ENCODE peak calls at places on chromosome 1, in nine cellular contexts. J is hepatocyte, L is body of pancreas, B is GM12865, O is HFFc6, N is endothelial cell, G is glutamatergic neuron, U is A549, R is uterus. K is an unnamed sample.

GRCh38 chr1:118326960-118327629 is 142.1 kb upstream of the SPAG17 start:
- DNase-seq in R (no peak), B (no peak), L (no peak), U (no peak), G (no peak), J (peak; percentile 21), O (no peak), N (no peak), K (no peak)

GRCh38 chr1:161098161-161099068 is at the start of gene KLHDC9:
- DNase-seq in G (peak; percentile 84), J (peak; percentile 90), L (peak; percentile 90), R (peak; percentile 78), O (peak; percentile 83), U (peak; percentile 64), B (peak; percentile 98), N (peak; percentile 78), K (peak; percentile 74)

GRCh38 chr1:203704120-203704519 is 60.9 kb upstream of the LAX1 start:
- DNase-seq in G (no peak), O (no peak), R (no peak), J (peak; percentile 31), L (no peak), U (no peak), N (no peak), B (no peak), K (no peak)

GRCh38 chr1:177048314-177049069 is 116.0 kb downstream of the ASTN1 start:
- DNase-seq in J (no peak), U (no peak), O (no peak), L (no peak), G (no peak), N (no peak), R (no peak), B (no peak), K (no peak)

GRCh38 chr1:111448482-111448917 is 556 bp downstream of the WDR77 start:
- DNase-seq in L (no peak), U (peak; percentile 19), J (peak; percentile 37), N (no peak), R (no peak), G (no peak), O (no peak), B (no peak), K (no peak)

GRCh38 chr1:66381626-66382275 is 152.2 kb upstream of the SGIP1 start:
- DNase-seq in N (no peak), B (no peak), J (no peak), L (no peak), G (no peak), O (no peak), R (no peak), U (no peak), K (no peak)

GRCh38 chr1:53307037-53307436 is 20.8 kb downstream of the LRP8 start:
- DNase-seq in U (no peak), J (no peak), N (no peak), L (no peak), O (no peak), B (no peak), R (no peak), G (no peak), K (no peak)

GRCh38 chr1:117753652-117754051 is 147.8 kb downstream of the TENT5C start:
- DNase-seq in N (no peak), G (no peak), U (no peak), R (no peak), L (no peak), J (no peak), B (no peak), O (peak; percentile 47), K (no peak)

GRCh38 chr1:203100163-203100867 is 14.5 kb upstream of the MYOG start:
- DNase-seq in R (no peak), G (no peak), O (no peak), U (no peak), N (no peak), B (no peak), J (no peak), L (no peak), K (no peak)

GRCh38 chr1:59107516-59107915 is 189.4 kb upstream of the FGGY start:
- DNase-seq in J (no peak), O (no peak), B (no peak), R (peak; percentile 34), N (no peak), G (no peak), L (no peak), U (no peak), K (no peak)

GRCh38 chr1:204405988-204406387 is 5.6 kb downstream of the PPP1R15B start:
- DNase-seq in U (no peak), R (no peak), G (no peak), N (no peak), L (no peak), O (no peak), J (no peak), B (no peak), K (no peak)

GRCh38 chr1:224544276-224544675 is 71.8 kb upstream of the CNIH3 start:
- DNase-seq in R (no peak), N (no peak), J (no peak), O (peak; percentile 50), L (no peak), U (no peak), G (no peak), B (no peak), K (no peak)

GRCh38 chr1:43887748-43888147 is 45.9 kb upstream of the ARTN start:
- DNase-seq in O (no peak), R (no peak), J (no peak), U (no peak), N (no peak), G (no peak), L (no peak), B (no peak), K (no peak)

GRCh38 chr1:1204998-1205768 is 1.2 kb downstream of the TNFRSF18 start:
- DNase-seq in J (no peak), B (no peak), G (peak; percentile 17), U (no peak), N (peak; percentile 7), R (no peak), O (no peak), L (no peak), K (no peak)

GRCh38 chr1:151992345-151993083 is 1.1 kb downstream of the S100A10 start:
- DNase-seq in J (peak; percentile 89), N (no peak), L (peak; percentile 74), O (peak; percentile 94), U (peak; percentile 87), R (peak; percentile 74), G (peak; percentile 55), B (no peak), K (no peak)

GRCh38 chr1:92749024-92749634 is 35.8 kb downstream of the EVI5 start:
- DNase-seq in U (peak; percentile 36), L (peak; percentile 36), N (no peak), J (peak; percentile 61), O (peak; percentile 69), B (peak; percentile 78), G (no peak), R (no peak), K (no peak)

GRCh38 chr1:112263464-112263863 is 132.6 kb upstream of the CTTNBP2NL start:
- DNase-seq in J (peak; percentile 35), B (no peak), U (no peak), O (peak; percentile 57), N (no peak), R (no peak), G (no peak), L (no peak), K (no peak)

GRCh38 chr1:156892190-156893047 is 1.1 kb upstream of the PEAR1 start:
- DNase-seq in U (peak; percentile 89), G (peak; percentile 97), R (peak; percentile 93), B (peak; percentile 84), N (peak; percentile 99), O (peak; percentile 80), J (peak; percentile 95), L (peak; percentile 86), K (peak; percentile 98)

DNA sequence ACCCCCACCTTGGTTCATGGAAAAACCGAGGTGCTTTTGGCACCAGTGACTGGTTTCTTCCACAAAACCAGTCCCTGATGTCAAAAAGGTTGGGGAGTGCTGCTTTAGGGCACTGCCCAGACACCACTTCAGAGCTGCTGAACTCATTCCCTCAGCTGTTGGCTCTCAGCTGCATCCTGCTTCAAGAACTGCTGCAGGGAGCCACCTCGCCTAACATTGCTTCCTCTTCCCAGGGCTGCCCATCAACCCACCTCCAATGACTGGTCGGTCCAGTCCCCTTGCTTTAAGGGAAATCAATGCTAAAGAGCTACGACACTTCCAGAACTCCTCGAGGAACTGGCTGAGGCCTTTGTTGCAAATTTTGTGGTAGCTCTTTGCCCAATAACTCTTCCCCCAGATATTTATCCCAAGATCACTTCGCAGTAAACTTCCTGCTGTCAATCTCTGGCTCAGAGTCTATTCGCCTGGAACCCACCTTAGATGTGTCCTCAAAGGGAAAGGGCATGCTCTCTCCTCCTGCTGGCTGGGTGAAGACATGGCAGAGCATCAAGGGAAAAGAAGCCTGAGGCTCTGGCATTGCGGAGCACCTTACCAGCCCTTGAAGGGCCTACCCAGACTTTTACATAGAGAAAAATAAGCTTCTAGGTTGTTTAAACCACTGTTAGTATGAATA is 29.0 kb downstream of the C1orf52 start:
- DNase-seq in N (peak; percentile 6), R (no peak), U (no peak), O (no peak), B (peak; percentile 13), J (no peak), G (no peak), L (no peak), K (no peak)
- TF ChIP-seq CTCF in N (no peak), R (no peak), U (no peak), O (peak; percentile 60), B (peak; percentile 22), J (no peak), G (no peak), L (peak; percentile 7), K (peak; percentile 37)

DNA sequence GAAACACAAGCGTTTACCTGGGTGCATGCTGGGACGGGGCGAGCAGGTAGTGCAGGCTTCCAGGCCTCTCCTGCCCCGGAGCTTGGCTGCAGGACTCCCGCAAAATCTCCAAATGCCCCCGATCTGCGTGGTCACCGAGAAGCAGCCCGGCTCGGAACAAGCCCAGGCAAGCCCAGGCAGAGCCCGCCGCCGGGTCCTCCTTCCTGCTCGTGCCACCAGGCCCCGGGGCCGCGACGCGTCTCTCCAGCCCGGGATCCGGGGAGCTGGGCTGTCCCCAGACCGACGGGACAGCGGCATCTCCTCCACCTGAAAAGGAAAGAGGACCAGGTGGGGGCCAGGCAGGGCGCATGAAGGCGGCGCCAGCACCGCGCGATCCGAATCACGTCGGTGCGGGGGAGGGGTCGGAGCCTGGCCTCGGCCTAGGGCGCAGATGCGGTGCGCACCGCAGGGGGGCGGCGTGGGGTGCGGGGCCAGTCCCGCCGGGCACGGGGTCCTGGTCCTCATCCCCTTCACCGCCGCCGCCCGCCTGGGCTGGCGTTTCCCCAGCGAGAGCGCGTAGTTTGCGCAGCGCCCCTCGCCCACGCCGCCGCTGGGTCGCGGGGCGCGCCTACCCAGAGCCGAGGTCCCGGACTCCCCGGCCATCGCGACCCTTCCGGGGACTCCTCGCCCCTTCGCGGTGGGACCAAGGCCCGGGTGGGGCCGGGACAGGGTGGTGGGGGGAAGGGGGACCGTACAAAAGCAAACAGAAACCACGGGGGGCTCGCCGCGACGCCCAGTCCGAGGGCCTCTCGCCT is 52.4 kb upstream of the H6PD start:
- DNase-seq in N (peak; percentile 58), G (peak; percentile 55), J (peak; percentile 81), L (peak; percentile 48), R (peak; percentile 61), U (no peak), O (no peak), B (peak; percentile 81), K (no peak)
- TF ChIP-seq CTCF in N (no peak), G (no peak), J (peak; percentile 17), L (no peak), R (peak; percentile 34), U (peak; percentile 10), O (peak; percentile 64), B (peak; percentile 41), K (peak; percentile 32)

GRCh38 chr1:46219551-46220520 is 16.7 kb downstream of the LURAP1 start:
- DNase-seq in O (no peak), N (no peak), R (no peak), G (peak; percentile 24), J (no peak), U (no peak), L (no peak), B (no peak), K (no peak)
- TF ChIP-seq CTCF in O (no peak), N (no peak), R (no peak), G (no peak), J (no peak), U (no peak), L (no peak), B (no peak), K (no peak)

GRCh38 chr1:243946946-243947345 is 96.9 kb upstream of the AKT3 start:
- DNase-seq in J (no peak), U (no peak), G (peak; percentile 35), B (peak; percentile 25), O (no peak), R (no peak), L (no peak), N (peak; percentile 53), K (no peak)
- TF ChIP-seq CTCF in J (no peak), U (peak; percentile 42), G (peak; percentile 35), B (peak; percentile 44), O (peak; percentile 78), R (peak; percentile 22), L (no peak), N (peak; percentile 38), K (peak; percentile 48)